ENCODE peak calls at places on chromosomes 4 and X, in ten cellular contexts. One of them, this sample, is unnamed.

GRCh38 chrX:111402378-111402777 is 9.6 kb downstream of the DCX start:
- DNase-seq in fibroblast of pulmonary artery: no peak
- DNase-seq in bronchial epithelial cell: no peak
- DNase-seq in fibroblast of lung: no peak
- DNase-seq in body of pancreas: no peak
- DNase-seq in pancreas: no peak
- DNase-seq in ascending aorta: no peak
- DNase-seq in upper lobe of right lung: no peak
- DNase-seq in BJ: no peak
- DNase-seq in GM23338: no peak
- DNase-seq in this sample: no peak

GRCh38 chrX:23888887-23889501 is 18.7 kb downstream of the APOO start:
- DNase-seq in fibroblast of pulmonary artery: no peak
- DNase-seq in bronchial epithelial cell: peak; percentile 22
- DNase-seq in fibroblast of lung: peak; percentile 46
- DNase-seq in body of pancreas: no peak
- DNase-seq in pancreas: no peak
- DNase-seq in ascending aorta: no peak
- DNase-seq in upper lobe of right lung: no peak
- DNase-seq in BJ: no peak
- DNase-seq in GM23338: no peak
- DNase-seq in this sample: no peak

GRCh38 chr4:145907363-145907762 is 31.3 kb downstream of the ZNF827 start:
- DNase-seq in fibroblast of pulmonary artery: no peak
- DNase-seq in bronchial epithelial cell: no peak
- DNase-seq in fibroblast of lung: no peak
- DNase-seq in body of pancreas: no peak
- DNase-seq in pancreas: no peak
- DNase-seq in ascending aorta: no peak
- DNase-seq in upper lobe of right lung: no peak
- DNase-seq in BJ: no peak
- DNase-seq in GM23338: no peak
- DNase-seq in this sample: no peak

GRCh38 chr4:1593458-1593857 is 90.7 kb downstream of the FAM53A start:
- DNase-seq in fibroblast of pulmonary artery: no peak
- DNase-seq in bronchial epithelial cell: no peak
- DNase-seq in fibroblast of lung: no peak
- DNase-seq in body of pancreas: no peak
- DNase-seq in pancreas: no peak
- DNase-seq in ascending aorta: no peak
- DNase-seq in upper lobe of right lung: peak; percentile 19
- DNase-seq in BJ: no peak
- DNase-seq in GM23338: no peak
- DNase-seq in this sample: no peak

GRCh38 chr4:107987916-107988762 is 1.6 kb upstream of the HADH start:
- DNase-seq in fibroblast of pulmonary artery: no peak
- DNase-seq in bronchial epithelial cell: peak; percentile 88
- DNase-seq in fibroblast of lung: no peak
- DNase-seq in body of pancreas: no peak
- DNase-seq in pancreas: no peak
- DNase-seq in ascending aorta: no peak
- DNase-seq in upper lobe of right lung: no peak
- DNase-seq in BJ: no peak
- DNase-seq in GM23338: peak; percentile 43
- DNase-seq in this sample: no peak

GRCh38 chr4:118278473-118279274 is 74.1 kb downstream of the PRSS12 start:
- DNase-seq in fibroblast of pulmonary artery: peak; percentile 92
- DNase-seq in bronchial epithelial cell: peak; percentile 89
- DNase-seq in fibroblast of lung: peak; percentile 90
- DNase-seq in body of pancreas: peak; percentile 99
- DNase-seq in pancreas: peak; percentile 99
- DNase-seq in ascending aorta: peak; percentile 88
- DNase-seq in upper lobe of right lung: peak; percentile 99
- DNase-seq in BJ: peak; percentile 58
- DNase-seq in GM23338: peak; percentile 99
- DNase-seq in this sample: peak; percentile 74

GRCh38 chr4:150033937-150034336 is 44.3 kb upstream of the DCLK2 start:
- DNase-seq in fibroblast of pulmonary artery: peak; percentile 53
- DNase-seq in bronchial epithelial cell: peak; percentile 25
- DNase-seq in fibroblast of lung: peak; percentile 75
- DNase-seq in body of pancreas: peak; percentile 85
- DNase-seq in pancreas: peak; percentile 75
- DNase-seq in ascending aorta: no peak
- DNase-seq in upper lobe of right lung: no peak
- DNase-seq in BJ: no peak
- DNase-seq in GM23338: no peak
- DNase-seq in this sample: peak; percentile 40

GRCh38 chrX:99398578-99398977 is 1011.5 kb downstream of the PCDH19 start:
- DNase-seq in fibroblast of pulmonary artery: no peak
- DNase-seq in bronchial epithelial cell: no peak
- DNase-seq in fibroblast of lung: no peak
- DNase-seq in body of pancreas: no peak
- DNase-seq in pancreas: no peak
- DNase-seq in ascending aorta: no peak
- DNase-seq in upper lobe of right lung: no peak
- DNase-seq in BJ: no peak
- DNase-seq in GM23338: peak; percentile 7
- DNase-seq in this sample: no peak

GRCh38 chr4:56803473-56803872 is 18.0 kb downstream of the SPINK2 start:
- DNase-seq in fibroblast of pulmonary artery: peak; percentile 15
- DNase-seq in bronchial epithelial cell: peak; percentile 4
- DNase-seq in fibroblast of lung: peak; percentile 25
- DNase-seq in body of pancreas: no peak
- DNase-seq in pancreas: no peak
- DNase-seq in ascending aorta: no peak
- DNase-seq in upper lobe of right lung: no peak
- DNase-seq in BJ: no peak
- DNase-seq in GM23338: no peak
- DNase-seq in this sample: no peak

GRCh38 chr4:56804551-56804950 is 16.9 kb downstream of the SPINK2 start:
- DNase-seq in fibroblast of pulmonary artery: peak; percentile 48
- DNase-seq in bronchial epithelial cell: peak; percentile 88
- DNase-seq in fibroblast of lung: peak; percentile 92
- DNase-seq in body of pancreas: no peak
- DNase-seq in pancreas: no peak
- DNase-seq in ascending aorta: no peak
- DNase-seq in upper lobe of right lung: no peak
- DNase-seq in BJ: no peak
- DNase-seq in GM23338: no peak
- DNase-seq in this sample: no peak

GRCh38 chr4:56799824-56800756 is 21.4 kb downstream of the SPINK2 start:
- DNase-seq in fibroblast of pulmonary artery: peak; percentile 89
- DNase-seq in bronchial epithelial cell: peak; percentile 77
- DNase-seq in fibroblast of lung: peak; percentile 81
- DNase-seq in body of pancreas: peak; percentile 80
- DNase-seq in pancreas: peak; percentile 66
- DNase-seq in ascending aorta: peak; percentile 37
- DNase-seq in upper lobe of right lung: peak; percentile 89
- DNase-seq in BJ: peak; percentile 25
- DNase-seq in GM23338: peak; percentile 91
- DNase-seq in this sample: no peak

DNA sequence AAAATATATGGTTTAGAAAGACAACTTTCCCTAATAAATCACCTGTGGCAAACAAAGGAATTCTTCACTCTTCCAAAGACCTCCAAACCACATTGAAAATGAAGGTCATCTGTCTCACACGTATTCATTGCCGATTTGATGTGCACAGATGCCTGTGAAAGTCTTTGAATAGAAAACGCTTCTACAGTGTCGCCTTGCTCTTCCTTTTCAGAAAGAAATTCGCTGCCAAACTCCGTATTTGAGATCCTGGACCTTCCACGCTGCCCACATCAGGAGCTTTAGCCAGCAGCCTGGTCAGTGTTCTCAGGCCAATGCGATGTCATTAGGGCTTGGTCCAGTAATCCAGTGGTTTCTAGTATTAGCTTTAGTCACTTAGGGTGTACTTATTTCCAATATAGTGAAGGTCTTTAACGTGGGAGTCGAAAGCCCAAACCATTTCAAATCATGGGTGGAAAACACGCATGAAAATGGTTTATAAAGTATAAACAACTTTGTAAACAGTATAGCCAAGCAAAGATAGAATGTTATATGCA is 22.1 kb downstream of the SPINK2 start:
- DNase-seq in fibroblast of pulmonary artery: no peak
- DNase-seq in bronchial epithelial cell: no peak
- DNase-seq in fibroblast of lung: peak; percentile 40
- DNase-seq in body of pancreas: no peak
- DNase-seq in pancreas: no peak
- DNase-seq in ascending aorta: no peak
- DNase-seq in upper lobe of right lung: no peak
- DNase-seq in BJ: no peak
- DNase-seq in GM23338: no peak
- DNase-seq in this sample: no peak
- H3K4me3 ChIP-seq in fibroblast of pulmonary artery: peak overlapping the region; percentile 62
- H3K4me3 ChIP-seq in bronchial epithelial cell: peak overlapping the region; percentile 48
- H3K4me3 ChIP-seq in fibroblast of lung: peak overlapping the region; percentile 42
- H3K4me3 ChIP-seq in body of pancreas: no peak overlapping the region
- H3K4me3 ChIP-seq in pancreas: peak overlapping the region; percentile 53
- H3K4me3 ChIP-seq in ascending aorta: peak overlapping the region; percentile 69
- H3K4me3 ChIP-seq in upper lobe of right lung: peak overlapping the region; percentile 59
- H3K4me3 ChIP-seq in BJ: peak overlapping the region; percentile 54
- H3K4me3 ChIP-seq in GM23338: peak overlapping the region; percentile 53
- H3K4me3 ChIP-seq in this sample: peak overlapping the region; percentile 50

GRCh38 chr4:103364066-103364465 is 165.9 kb upstream of the CENPE start:
- DNase-seq in fibroblast of pulmonary artery: no peak
- DNase-seq in bronchial epithelial cell: no peak
- DNase-seq in fibroblast of lung: no peak
- DNase-seq in body of pancreas: no peak
- DNase-seq in pancreas: no peak
- DNase-seq in ascending aorta: no peak
- DNase-seq in upper lobe of right lung: no peak
- DNase-seq in BJ: no peak
- DNase-seq in GM23338: no peak
- DNase-seq in this sample: no peak
- TF ChIP-seq CTCF in fibroblast of pulmonary artery: no peak
- TF ChIP-seq CTCF in bronchial epithelial cell: no peak
- TF ChIP-seq CTCF in fibroblast of lung: no peak
- TF ChIP-seq CTCF in body of pancreas: no peak
- TF ChIP-seq CTCF in pancreas: no peak
- TF ChIP-seq CTCF in ascending aorta: no peak
- TF ChIP-seq CTCF in upper lobe of right lung: no peak
- TF ChIP-seq CTCF in BJ: no peak
- TF ChIP-seq CTCF in GM23338: no peak
- TF ChIP-seq CTCF in this sample: no peak

DNA sequence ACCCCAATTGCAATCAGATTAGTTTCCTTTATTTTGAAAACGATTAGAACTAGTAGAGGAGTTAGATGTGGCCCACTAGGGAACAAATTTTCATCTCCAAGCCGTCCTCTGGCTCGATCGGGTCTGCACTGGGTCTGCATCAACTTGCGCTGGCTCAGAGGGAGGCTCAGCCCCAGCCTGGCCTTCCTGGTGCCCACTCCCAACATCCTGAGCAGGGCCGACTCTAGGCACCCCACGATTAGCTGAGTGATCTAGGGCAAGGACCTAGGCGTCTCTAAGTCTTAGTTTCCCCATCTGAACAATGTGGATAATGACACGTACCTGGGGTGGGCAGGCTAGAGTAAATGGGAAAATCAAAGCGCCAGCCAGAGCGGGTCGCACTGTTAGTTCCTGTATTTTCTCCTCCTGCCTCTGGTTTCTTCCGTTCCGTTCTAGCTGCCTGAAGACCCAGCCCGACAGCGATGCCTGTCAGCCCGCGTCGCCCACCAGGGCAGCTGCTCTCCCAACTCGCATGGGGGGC is 7.7 kb upstream of the HAND2 start:
- DNase-seq in fibroblast of pulmonary artery: no peak
- DNase-seq in bronchial epithelial cell: no peak
- DNase-seq in fibroblast of lung: no peak
- DNase-seq in body of pancreas: no peak
- DNase-seq in pancreas: no peak
- DNase-seq in ascending aorta: no peak
- DNase-seq in upper lobe of right lung: no peak
- DNase-seq in BJ: no peak
- DNase-seq in GM23338: peak; percentile 54
- DNase-seq in this sample: no peak
- H3K4me3 ChIP-seq in fibroblast of pulmonary artery: peak overlapping the region; percentile 53
- H3K4me3 ChIP-seq in bronchial epithelial cell: no peak overlapping the region
- H3K4me3 ChIP-seq in fibroblast of lung: no peak overlapping the region
- H3K4me3 ChIP-seq in body of pancreas: no peak overlapping the region
- H3K4me3 ChIP-seq in pancreas: peak overlapping the region; percentile 25
- H3K4me3 ChIP-seq in ascending aorta: peak overlapping the region; percentile 54
- H3K4me3 ChIP-seq in upper lobe of right lung: peak overlapping the region; percentile 35
- H3K4me3 ChIP-seq in BJ: peak overlapping the region; percentile 36
- H3K4me3 ChIP-seq in GM23338: peak overlapping the region; percentile 54
- H3K4me3 ChIP-seq in this sample: no peak overlapping the region

GRCh38 chrX:139776614-139777013 is 68.6 kb upstream of the MCF2 start:
- DNase-seq in fibroblast of pulmonary artery: no peak
- DNase-seq in bronchial epithelial cell: no peak
- DNase-seq in fibroblast of lung: no peak
- DNase-seq in body of pancreas: no peak
- DNase-seq in pancreas: no peak
- DNase-seq in ascending aorta: no peak
- DNase-seq in upper lobe of right lung: no peak
- DNase-seq in BJ: no peak
- DNase-seq in GM23338: peak; percentile 0
- DNase-seq in this sample: no peak
- TF ChIP-seq CTCF in fibroblast of pulmonary artery: no peak
- TF ChIP-seq CTCF in bronchial epithelial cell: no peak
- TF ChIP-seq CTCF in fibroblast of lung: no peak
- TF ChIP-seq CTCF in body of pancreas: no peak
- TF ChIP-seq CTCF in pancreas: no peak
- TF ChIP-seq CTCF in ascending aorta: no peak
- TF ChIP-seq CTCF in upper lobe of right lung: no peak
- TF ChIP-seq CTCF in BJ: no peak
- TF ChIP-seq CTCF in GM23338: no peak
- TF ChIP-seq CTCF in this sample: no peak